ENCODE peak calls at places on chromosome 21, in four cellular contexts. F, N, M and S are unnamed samples.

GRCh38 chr21:32955307-32955937 is 70.3 kb upstream of the OLIG2 start:
- DNase-seq in F (no peak), N (no peak), M (no peak), S (no peak)

GRCh38 chr21:30434033-30434631 is 4.1 kb downstream of the KRTAP13-4 start:
- DNase-seq in F (peak; percentile 29), N (no peak), M (no peak), S (no peak)

GRCh38 chr21:21232320-21232719 is 234.1 kb downstream of the NCAM2 start:
- DNase-seq in F (peak; percentile 30), N (peak; percentile 71), M (no peak), S (peak; percentile 22)

GRCh38 chr21:34766862-34767261 is 98.1 kb downstream of the CLIC6 start:
- DNase-seq in F (no peak), N (no peak), M (no peak), S (no peak)

GRCh38 chr21:26070822-26071425 is 99.6 kb downstream of the APP start:
- DNase-seq in F (no peak), N (peak; percentile 45), M (no peak), S (peak; percentile 68)

GRCh38 chr21:46052703-46053651 is 44.9 kb upstream of the COL6A2 start:
- DNase-seq in F (no peak), N (peak; percentile 95), M (no peak), S (no peak)

GRCh38 chr21:33980276-33980916 is 64.8 kb upstream of the ATP5PO start:
- DNase-seq in F (peak; percentile 27), N (no peak), M (no peak), S (no peak)

GRCh38 chr21:33061233-33061632 is 8.7 kb upstream of the OLIG1 start:
- DNase-seq in F (no peak), N (no peak), M (no peak), S (no peak)

GRCh38 chr21:33578214-33578613 is 10.3 kb downstream of the DONSON start:
- DNase-seq in F (no peak), N (peak; percentile 76), M (no peak), S (no peak)

GRCh38 chr21:38384246-38384576 is 114.1 kb downstream of the ERG start:
- DNase-seq in F (no peak), N (no peak), M (no peak), S (no peak)

GRCh38 chr21:35658242-35658641 is 402.1 kb downstream of the SETD4 start:
- DNase-seq in F (no peak), N (peak; percentile 89), M (no peak), S (no peak)

GRCh38 chr21:34933609-34934345 is 115.3 kb downstream of the RUNX1 start:
- DNase-seq in F (no peak), N (no peak), M (no peak), S (no peak)

DNA sequence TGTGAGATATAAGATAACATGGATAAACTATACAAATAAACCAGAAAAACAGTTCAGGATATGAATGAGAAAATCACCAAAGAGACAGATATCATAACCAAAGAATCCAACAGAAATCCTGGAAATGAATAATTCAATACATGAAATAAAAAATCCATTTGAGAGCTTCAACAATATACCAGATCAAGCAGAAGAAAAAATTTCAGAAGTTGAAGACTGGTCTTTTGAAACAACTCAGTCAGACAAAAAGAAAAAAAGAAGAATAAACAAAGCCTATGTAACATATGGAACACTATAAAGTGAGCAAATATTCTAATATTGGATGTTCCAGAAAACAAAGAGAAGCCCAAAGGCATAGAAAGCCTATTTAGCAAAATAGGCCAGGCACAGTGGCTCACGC is 5.2 kb upstream of the KRTAP12-2 start:
- DNase-seq in F (no peak), N (no peak), M (no peak), S (no peak)
- H3K9me1 ChIP-seq in F (no peaks in the 10 kb centered on the region), N (no peaks in the 10 kb centered on the region), M (no peaks in the 10 kb centered on the region), S (no peaks in the 10 kb centered on the region)

GRCh38 chr21:31630062-31630711 is 29.3 kb upstream of the SOD1 start:
- DNase-seq in F (no peak), N (peak; percentile 93), M (peak; percentile 93), S (peak; percentile 96)
- H3K27ac ChIP-seq in F (no peak overlapping the region), N (no peak overlapping the region), M (no peak overlapping the region), S (no peak overlapping the region)

GRCh38 chr21:43662286-43662685 is 2.9 kb downstream of the RRP1B start:
- DNase-seq in F (no peak), N (peak; percentile 12), M (no peak), S (no peak)

GRCh38 chr21:43658094-43658725 is 1.1 kb downstream of the HSF2BP start:
- DNase-seq in F (no peak), N (no peak), M (no peak), S (no peak)

GRCh38 chr21:43657355-43658093 is 1.8 kb downstream of the HSF2BP start:
- DNase-seq in F (no peak), N (no peak), M (no peak), S (peak; percentile 88)

GRCh38 chr21:43659136-43660000 is at the start of the genes HSF2BP and RRP1B:
- DNase-seq in F (peak; percentile 93), N (peak; percentile 79), M (no peak), S (peak; percentile 80)

GRCh38 chr21:43658769-43659135 is 536 bp downstream of the HSF2BP start:
- DNase-seq in F (no peak), N (no peak), M (no peak), S (no peak)
- H3K9me1 ChIP-seq in F (no peaks in the 10 kb centered on the region), N (peaks cover 16% of the 10 kb centered on the region), M (peaks cover 2% of the 10 kb centered on the region), S (no peaks in the 10 kb centered on the region)

GRCh38 chr21:41815652-41816582 is 49.1 kb upstream of the RIPK4 start:
- DNase-seq in F (no peak), N (no peak), M (no peak), S (no peak)
- H3K27ac ChIP-seq in F (no peak overlapping the region), N (no peak overlapping the region), M (no peak overlapping the region), S (no peak overlapping the region)

GRCh38 chr21:36690637-36691538 is 8.0 kb upstream of the SIM2 start:
- DNase-seq in F (no peak), N (peak; percentile 28), M (no peak), S (no peak)
- H3K9me1 ChIP-seq in F (no peaks in the 10 kb centered on the region), N (peaks cover 2% of the 10 kb centered on the region), M (no peaks in the 10 kb centered on the region), S (no peaks in the 10 kb centered on the region)

GRCh38 chr21:27759820-27760219 is 792.9 kb upstream of the ADAMTS5 start:
- DNase-seq in F (no peak), N (no peak), M (no peak), S (no peak)
- H3K27ac ChIP-seq in F (no peak overlapping the region), N (no peak overlapping the region), M (no peak overlapping the region), S (no peak overlapping the region)

DNA sequence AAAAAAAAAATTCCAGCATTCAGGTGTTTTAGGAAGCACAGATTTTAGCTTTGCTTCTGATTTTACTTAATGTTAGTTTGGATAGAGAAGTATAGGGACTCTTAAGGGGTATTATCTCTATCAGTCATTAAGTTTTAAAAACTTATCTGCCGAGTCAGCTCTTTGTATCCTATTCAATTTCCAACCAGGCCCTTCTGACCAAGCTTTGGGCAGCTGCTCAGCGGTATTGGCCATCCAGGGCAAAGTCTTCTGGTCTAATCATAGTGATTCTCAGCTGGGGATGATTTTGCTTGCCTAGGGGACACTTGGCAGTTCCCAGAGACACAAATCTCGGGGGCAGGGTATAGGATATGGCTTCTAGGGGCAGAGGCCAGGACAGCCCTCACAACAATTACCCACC is 47.6 kb downstream of the BACH1 start:
- DNase-seq in F (no peak), N (no peak), M (no peak), S (no peak)
- H3K9me1 ChIP-seq in F (no peaks in the 10 kb centered on the region), N (peaks cover 26% of the 10 kb centered on the region), M (no peaks in the 10 kb centered on the region), S (no peaks in the 10 kb centered on the region)

GRCh38 chr21:44969965-44970755 is 30.3 kb downstream of the SLX9 start:
- DNase-seq in F (no peak), N (peak; percentile 87), M (no peak), S (peak; percentile 8)
- H3K27ac ChIP-seq in F (no peak overlapping the region), N (peak overlapping the region; percentile 34), M (no peak overlapping the region), S (peak overlapping the region; percentile 10)

DNA sequence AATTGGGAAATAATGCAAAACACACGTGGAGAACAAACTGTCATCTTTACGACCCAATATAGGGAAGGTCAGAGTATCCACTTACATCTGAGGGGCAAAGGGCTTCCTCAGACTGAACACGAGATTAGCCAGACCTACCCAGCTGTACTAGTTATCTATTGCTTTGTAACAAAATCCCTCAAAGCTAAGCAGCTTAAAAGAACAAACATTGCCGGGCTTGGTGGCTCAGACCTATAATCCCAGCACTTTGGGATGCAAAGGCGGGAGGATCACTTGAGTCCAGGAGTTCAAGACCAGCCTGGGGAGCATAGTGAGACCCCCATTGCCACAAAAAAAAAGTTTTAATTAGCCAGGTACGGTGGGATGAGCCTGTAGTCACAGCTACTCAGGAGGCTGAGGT is 262.8 kb downstream of the LTN1 start:
- DNase-seq in F (no peak), N (no peak), M (no peak), S (no peak)
- H3K9me1 ChIP-seq in F (no peaks in the 10 kb centered on the region), N (no peaks in the 10 kb centered on the region), M (no peaks in the 10 kb centered on the region), S (no peaks in the 10 kb centered on the region)